ENCODE peak calls at places on chromosomes 4 and X, in ten cellular contexts. I, N, K, W, H, F, X, E, Q and G are unnamed samples.
A peak's percentile ranks its signal among the peaks of the same experiment; 100 is the strongest.

GRCh38 chr4:137394000-137394399 is 138.3 kb downstream of the PCDH18 start:
- DNase-seq in I (no peak), N (no peak), K (no peak), W (no peak), H (no peak), F (no peak), X (no peak), E (no peak), Q (no peak), G (no peak)

GRCh38 chr4:77699731-77700210 is 94.2 kb downstream of the CXCL13 start:
- DNase-seq in I (peak; percentile 83), N (peak; percentile 88), K (no peak), W (no peak), H (peak; percentile 75), F (no peak), X (no peak), E (no peak), Q (peak; percentile 0), G (peak; percentile 74)

GRCh38 chr4:16075975-16076757 is 7.7 kb downstream of the PROM1 start:
- DNase-seq in I (no peak), N (no peak), K (no peak), W (no peak), H (no peak), F (no peak), X (no peak), E (no peak), Q (no peak), G (no peak)

GRCh38 chrX:71870337-71871098 is 40.1 kb upstream of the NHSL2 start:
- DNase-seq in I (no peak), N (peak; percentile 23), K (no peak), W (no peak), H (no peak), F (no peak), X (no peak), E (no peak), Q (no peak), G (no peak)

GRCh38 chrX:106177106-106177981 is 9.2 kb downstream of the PWWP3B start:
- DNase-seq in I (peak; percentile 61), N (peak; percentile 0), K (no peak), W (peak; percentile 4), H (no peak), F (peak; percentile 83), X (no peak), E (no peak), Q (no peak), G (peak; percentile 42)

GRCh38 chr4:102420563-102421221 is 75.4 kb upstream of the SLC39A8 start:
- DNase-seq in I (no peak), N (no peak), K (no peak), W (no peak), H (no peak), F (no peak), X (no peak), E (no peak), Q (no peak), G (no peak)

GRCh38 chr4:67929447-67929846 is 33.8 kb downstream of the TMPRSS11A start:
- DNase-seq in I (no peak), N (no peak), K (no peak), W (no peak), H (peak; percentile 79), F (no peak), X (no peak), E (no peak), Q (peak; percentile 15), G (no peak)

GRCh38 chr4:610411-611261 is 14.7 kb upstream of the PDE6B start:
- DNase-seq in I (peak; percentile 34), N (peak; percentile 66), K (no peak), W (no peak), H (peak; percentile 25), F (peak; percentile 82), X (no peak), E (no peak), Q (peak; percentile 24), G (peak; percentile 88)

GRCh38 chrX:66728818-66729271 is 90.0 kb upstream of the EDA2R start:
- DNase-seq in I (peak; percentile 63), N (peak; percentile 56), K (peak; percentile 1), W (peak; percentile 43), H (peak; percentile 31), F (no peak), X (peak; percentile 28), E (no peak), Q (peak; percentile 21), G (peak; percentile 44)

GRCh38 chrX:43813898-43814297 is 68.4 kb downstream of the MAOB start:
- DNase-seq in I (no peak), N (peak; percentile 0), K (no peak), W (no peak), H (no peak), F (no peak), X (no peak), E (no peak), Q (no peak), G (peak; percentile 25)

GRCh38 chr4:103011378-103012025 is 8.0 kb downstream of the SLC9B1 start:
- DNase-seq in I (no peak), N (no peak), K (no peak), W (no peak), H (no peak), F (no peak), X (no peak), E (no peak), Q (no peak), G (peak; percentile 95)

GRCh38 chrX:41148553-41148952 is 63.3 kb downstream of the USP9X start:
- DNase-seq in I (peak; percentile 24), N (peak; percentile 37), K (no peak), W (no peak), H (peak; percentile 25), F (no peak), X (no peak), E (no peak), Q (peak; percentile 9), G (no peak)

GRCh38 chr4:118927976-118928375 is 39.3 kb downstream of the SYNPO2 start:
- DNase-seq in I (no peak), N (no peak), K (peak; percentile 35), W (no peak), H (no peak), F (no peak), X (no peak), E (no peak), Q (no peak), G (no peak)

GRCh38 chr4:88110826-88111225 is 47.6 kb downstream of the ABCG2 start:
- DNase-seq in I (no peak), N (no peak), K (no peak), W (no peak), H (no peak), F (no peak), X (no peak), E (no peak), Q (no peak), G (no peak)

GRCh38 chrX:723781-724180 is 93.2 kb downstream of the SHOX start:
- DNase-seq in I (no peak), N (no peak), K (no peak), W (no peak), H (no peak), F (no peak), X (no peak), E (no peak), Q (no peak), G (no peak)

GRCh38 chr4:173318648-173319211 is 15.4 kb downstream of the HMGB2 start:
- DNase-seq in I (no peak), N (peak; percentile 35), K (no peak), W (no peak), H (no peak), F (no peak), X (no peak), E (no peak), Q (peak; percentile 56), G (no peak)

GRCh38 chr4:168917150-168917779 is 92.8 kb downstream of the CBR4 start:
- DNase-seq in I (peak; percentile 24), N (peak; percentile 50), K (no peak), W (no peak), H (peak; percentile 34), F (no peak), X (no peak), E (no peak), Q (peak; percentile 15), G (peak; percentile 73)

GRCh38 chrX:114717921-114718320 is 134.0 kb downstream of the HTR2C start:
- DNase-seq in I (no peak), N (no peak), K (no peak), W (no peak), H (no peak), F (no peak), X (no peak), E (no peak), Q (no peak), G (no peak)

GRCh38 chrX:118252967-118253366 is 92.9 kb upstream of the WDR44 start:
- DNase-seq in I (no peak), N (no peak), K (no peak), W (no peak), H (no peak), F (no peak), X (no peak), E (no peak), Q (no peak), G (no peak)

GRCh38 chrX:10240918-10241317 is 84.1 kb downstream of the CLCN4 start:
- DNase-seq in I (peak; percentile 67), N (peak; percentile 0), K (no peak), W (no peak), H (peak; percentile 50), F (no peak), X (no peak), E (no peak), Q (no peak), G (no peak)

GRCh38 chrX:131827935-131828334 is 195.2 kb upstream of the STK26 start:
- DNase-seq in I (peak; percentile 23), N (peak; percentile 2), K (no peak), W (no peak), H (no peak), F (no peak), X (no peak), E (peak; percentile 3), Q (no peak), G (no peak)

GRCh38 chr4:170978990-170979389 is 834.2 kb upstream of the GALNTL6 start:
- DNase-seq in I (no peak), N (no peak), K (no peak), W (no peak), H (no peak), F (no peak), X (no peak), E (no peak), Q (no peak), G (no peak)

GRCh38 chr4:176479745-176480144 is 160.0 kb downstream of the SPCS3 start:
- DNase-seq in I (no peak), N (no peak), K (no peak), W (no peak), H (no peak), F (no peak), X (no peak), E (no peak), Q (no peak), G (no peak)